ENCODE peak calls at places on chromosome 4, in nine cellular contexts. M, F, S, J, R, Q, L, X and P are unnamed samples. For H3K4me1 and H3K9me3, the result is how much of the 10 kb centered on the place peaks cover.

GRCh38 chr4:110953898-110954297 is 331.0 kb upstream of the PITX2 start:
- DNase-seq in J (no peak), F (no peak), L (no peak), X (no peak), Q (no peak), M (no peak), S (no peak), R (no peak), P (no peak)

GRCh38 chr4:172547724-172548123 is 620.9 kb upstream of the GALNT7 start:
- DNase-seq in M (no peak), S (no peak), J (no peak), Q (no peak), L (no peak), R (no peak), X (no peak), F (no peak), P (no peak)

GRCh38 chr4:72312032-72312650 is 256.9 kb downstream of the ADAMTS3 start:
- DNase-seq in F (peak), X (peak), M (peak), L (peak), J (peak), Q (peak), R (peak), S (no peak), P (peak)

GRCh38 chr4:186144596-186145569 is 40.4 kb downstream of the FAM149A start:
- DNase-seq in Q (peak), X (peak), R (peak), F (peak), J (no peak), M (peak), S (no peak), L (peak), P (peak)

GRCh38 chr4:30605616-30606015 is 114.6 kb upstream of the PCDH7 start:
- DNase-seq in F (no peak), L (no peak), S (no peak), R (no peak), Q (peak), J (no peak), X (no peak), M (no peak), P (no peak)

GRCh38 chr4:89619230-89619962 is 217.6 kb downstream of the SNCA start:
- DNase-seq in J (no peak), F (no peak), Q (no peak), M (no peak), X (no peak), L (no peak), S (no peak), R (no peak), P (no peak)

GRCh38 chr4:133694416-133694815 is 507.2 kb downstream of the PABPC4L start:
- DNase-seq in S (no peak), L (no peak), Q (peak), F (no peak), M (no peak), X (no peak), R (no peak), J (no peak), P (no peak)

GRCh38 chr4:1245481-1246051 is 3.4 kb downstream of the CTBP1 start:
- DNase-seq in Q (no peak), J (no peak), X (no peak), F (peak), R (peak), L (peak), S (no peak), M (no peak), P (no peak)

GRCh38 chr4:140609548-140610425 is 41.0 kb upstream of the UCP1 start:
- DNase-seq in S (peak), J (no peak), F (no peak), L (no peak), M (no peak), R (no peak), Q (peak), X (no peak), P (no peak)

GRCh38 chr4:10097906-10098769 is 18.5 kb downstream of the WDR1 start:
- DNase-seq in X (no peak), Q (no peak), J (no peak), S (no peak), M (no peak), L (no peak), R (no peak), F (no peak), P (no peak)

GRCh38 chr4:10098770-10099139 is 17.8 kb downstream of the WDR1 start:
- DNase-seq in S (peak), J (no peak), X (no peak), Q (peak), L (no peak), F (no peak), M (no peak), R (no peak), P (no peak)

GRCh38 chr4:10095296-10095991 is 21.2 kb downstream of the WDR1 start:
- DNase-seq in Q (no peak), R (no peak), L (no peak), S (no peak), J (no peak), M (no peak), X (no peak), F (no peak), P (no peak)

GRCh38 chr4:10096201-10096975 is 20.2 kb downstream of the WDR1 start:
- DNase-seq in F (peak), J (peak), R (no peak), Q (peak), L (no peak), M (no peak), X (no peak), S (peak), P (peak)

DNA sequence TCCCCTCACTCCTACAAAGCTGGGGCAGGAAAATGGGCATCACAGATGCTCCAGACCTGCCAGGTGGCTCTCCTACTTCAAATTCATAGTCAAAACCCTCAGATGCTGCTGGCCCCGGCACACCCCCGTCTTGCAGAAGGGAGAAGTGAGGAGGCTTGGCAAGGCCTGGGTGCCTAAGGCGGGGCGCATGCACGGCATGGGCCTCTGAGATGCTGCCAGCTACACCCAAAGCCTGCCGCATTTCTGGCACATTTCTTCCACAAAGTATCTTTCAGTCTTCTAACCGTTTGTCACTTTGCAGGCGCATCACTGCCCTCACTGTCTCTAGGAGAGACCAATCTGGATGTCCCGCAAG is 19.6 kb downstream of the WDR1 start:
- DNase-seq in R (no peak), F (no peak), S (no peak), X (no peak), J (no peak), M (no peak), L (no peak), Q (no peak), P (no peak)
- H3K4me1 ChIP-seq in R (under half), F (under half), S (under half), X (under half), J (half or more), M (under half), L (under half), Q (half or more), P (half or more)

DNA sequence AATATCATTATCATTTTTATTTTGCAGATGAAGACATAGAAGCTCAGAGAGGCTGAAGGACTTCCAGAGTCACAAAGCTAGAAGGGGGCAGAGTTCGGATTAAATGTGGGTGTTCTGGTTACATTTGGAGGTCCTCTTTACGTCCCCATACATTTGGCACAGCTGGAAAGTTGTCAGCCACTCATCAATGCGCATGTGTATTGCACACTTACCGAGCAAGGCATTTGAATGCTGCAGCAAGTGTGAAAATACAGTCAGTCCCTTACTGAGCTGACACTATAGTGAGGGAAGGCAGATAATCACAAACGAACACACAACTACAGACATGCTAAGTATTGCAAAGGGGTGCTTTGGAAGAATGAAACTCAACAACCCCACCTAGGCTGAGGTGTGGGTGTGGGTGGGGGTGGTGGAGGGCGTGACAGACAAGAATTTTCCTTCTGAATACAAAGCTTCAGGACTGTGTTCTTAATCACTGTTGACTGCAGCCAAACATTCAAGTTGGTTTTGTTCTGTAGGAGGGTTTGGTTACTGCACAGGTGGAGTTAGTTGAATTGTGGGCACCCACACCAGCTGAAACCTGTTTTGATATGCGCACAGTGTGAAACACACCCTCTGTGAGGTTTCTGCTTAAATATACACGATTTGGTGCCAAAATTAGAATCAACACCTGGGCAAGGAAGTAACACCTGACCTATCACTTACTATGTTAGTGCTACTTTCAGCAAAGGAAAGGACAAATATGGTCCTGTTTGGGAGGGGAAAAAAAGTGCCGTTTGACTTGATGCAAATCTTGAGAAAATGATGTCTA is 72.4 kb downstream of the COQ2 start:
- DNase-seq in F (no peak), Q (no peak), X (no peak), J (peak), M (no peak), S (no peak), R (no peak), L (peak), P (peak)
- H3K9me3 ChIP-seq in F (under half), Q (under half), X (under half), J (under half), M (under half), S (under half), R (under half), L (under half), P (under half)

GRCh38 chr4:128803783-128804182 is 5.7 kb upstream of the JADE1 start:
- DNase-seq in F (no peak), S (no peak), J (no peak), Q (no peak), X (no peak), R (no peak), L (no peak), M (no peak), P (no peak)
- H3K4me1 ChIP-seq in F (under half), S (under half), J (under half), Q (under half), X (under half), R (under half), L (under half), M (under half), P (under half)

GRCh38 chr4:104093247-104093646 is 373.5 kb upstream of the TACR3 start:
- DNase-seq in S (no peak), F (no peak), J (no peak), X (no peak), M (no peak), Q (no peak), R (no peak), L (no peak), P (no peak)

DNA sequence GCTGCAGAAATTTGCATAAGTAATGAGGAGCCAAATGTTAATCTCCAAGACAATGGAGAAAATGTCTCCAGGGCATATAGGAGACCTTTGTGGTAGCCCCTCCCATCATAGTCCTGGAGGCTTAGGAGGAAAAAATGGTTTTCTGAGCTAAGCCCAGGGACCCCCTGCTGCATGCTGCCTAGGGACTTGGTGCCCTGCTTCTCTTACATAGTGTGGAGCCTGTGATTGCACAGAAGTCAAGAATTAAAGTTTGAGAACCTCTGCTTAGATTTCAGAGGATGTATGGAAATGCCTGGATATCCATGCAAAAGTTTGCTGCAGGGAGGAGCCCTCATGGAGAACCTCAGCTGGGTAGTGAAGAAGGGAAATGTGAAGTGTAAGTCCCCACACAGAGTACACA is 379.4 kb upstream of the TACR3 start:
- DNase-seq in S (no peak), Q (no peak), L (no peak), R (no peak), M (no peak), J (no peak), X (no peak), F (no peak), P (no peak)
- H3K9me3 ChIP-seq in S (under half), Q (under half), L (under half), R (under half), M (under half), J (under half), X (under half), F (under half), P (under half)

DNA sequence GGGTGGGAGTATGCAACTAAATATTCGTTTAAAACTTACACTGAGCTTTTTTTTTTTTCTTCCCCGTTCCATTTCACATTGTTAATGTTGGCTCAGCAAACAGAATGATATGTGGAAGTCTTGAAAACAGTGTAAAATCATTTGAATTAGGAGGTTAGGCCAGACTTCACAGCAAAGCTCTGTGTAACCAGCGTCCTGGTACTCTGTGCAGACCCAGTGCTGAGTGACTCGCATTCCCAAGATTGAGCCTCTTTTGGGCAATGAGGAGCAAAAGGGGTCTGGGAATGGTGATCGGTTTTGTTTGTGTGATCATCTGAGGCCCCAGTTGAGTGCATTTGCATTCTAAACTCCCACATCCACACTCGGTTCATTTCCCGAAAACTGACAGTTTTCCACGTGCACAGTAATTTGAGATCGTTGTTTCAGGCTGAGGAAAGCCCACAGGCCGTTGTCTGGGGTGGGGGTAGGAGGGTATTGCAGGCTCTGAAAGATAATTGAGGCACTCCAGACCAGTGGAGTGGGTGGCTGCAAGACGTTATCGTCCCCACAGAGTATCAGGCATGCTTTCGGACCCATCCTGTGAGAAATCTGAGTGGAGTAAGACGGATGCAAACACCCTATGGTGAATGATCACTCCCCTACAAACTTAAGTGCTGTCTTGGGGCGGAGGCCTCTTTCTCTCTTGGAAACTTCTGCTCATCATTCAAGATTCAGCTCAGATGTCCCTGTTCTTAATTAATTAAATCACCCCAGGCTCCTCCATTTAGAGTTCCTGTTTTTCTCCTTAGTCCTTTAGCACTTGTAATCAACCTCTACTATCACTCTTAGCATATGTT is 96.0 kb downstream of the AFF1 start:
- DNase-seq in X (no peak), M (no peak), Q (peak), S (no peak), L (no peak), F (no peak), R (peak), J (no peak), P (no peak)
- H3K4me1 ChIP-seq in X (under half), M (under half), Q (under half), S (under half), L (under half), F (under half), R (half or more), J (half or more), P (half or more)

DNA sequence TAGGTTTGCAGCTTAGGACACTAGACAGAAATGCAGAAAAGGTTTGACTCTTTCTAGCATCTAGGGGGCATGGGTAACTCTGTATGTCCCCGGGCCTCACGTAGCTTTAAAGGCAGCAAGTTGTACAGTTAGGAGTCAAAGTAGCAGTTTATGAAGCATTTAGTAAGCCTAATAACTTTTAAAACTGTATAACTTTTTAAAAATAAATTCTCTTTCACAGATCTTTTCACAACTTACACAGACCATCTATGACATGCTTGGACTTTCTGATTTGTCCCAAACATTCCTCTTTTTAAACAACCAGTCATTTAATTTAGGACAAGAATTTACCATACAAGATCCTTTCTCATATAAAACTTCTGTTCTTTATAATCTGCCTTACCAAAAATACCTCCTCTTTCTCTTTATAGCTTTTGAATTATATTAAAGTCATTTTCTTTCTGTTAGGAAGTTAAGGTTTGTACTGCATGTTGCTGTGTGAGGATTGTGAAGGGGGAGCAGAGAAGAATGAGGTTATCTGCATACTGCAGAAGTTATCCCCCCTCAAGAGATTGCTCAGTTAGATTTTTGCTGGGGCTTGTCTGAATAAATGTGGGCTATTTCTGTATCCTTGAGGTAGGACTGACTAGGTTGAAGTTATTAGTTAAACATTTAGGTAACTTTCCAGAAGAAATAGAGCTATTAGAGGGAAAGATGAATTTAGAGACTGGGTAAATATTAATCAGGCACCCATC is 94.3 kb downstream of the CPE start:
- DNase-seq in M (no peak), Q (no peak), J (no peak), L (no peak), X (no peak), S (no peak), R (no peak), F (no peak), P (no peak)
- H3K9me3 ChIP-seq in M (under half), Q (under half), J (under half), L (under half), X (under half), S (under half), R (half or more), F (under half), P (under half)